ENCODE peak calls at places on chromosomes 12 and 14, in ten cellular contexts. Q is erythroblast; F is H54; O is T-helper 2 cell treated with Interferon-gamma antibody and Interleukin-4, amounts not matched to agents 5 μg/mL and 100 μg/mL, for 36 hours; H is LoVo; Y is left colon; A is stimulated activated naive B cell treated with anti-CD40 and anti-IgM and Interleukin-4, amounts not matched to agents 10 μg/mL and 1 μg/mL and 100 μg/mL, for 72 hours; R is T-helper 1 cell; B is T-cell; P is HepG2. M is an unnamed sample.

GRCh38 chr14:71711619-71712018 is 220.6 kb upstream of the RGS6 start:
- DNase-seq in Q (no peak), F (peak), O (no peak), H (no peak), Y (no peak), A (no peak), R (no peak), B (no peak), P (no peak), M (no peak)

GRCh38 chr12:64621257-64621942 is 11.1 kb downstream of the RASSF3 start:
- DNase-seq in Q (no peak), F (no peak), O (no peak), H (no peak), Y (no peak), A (peak), R (no peak), B (no peak), P (no peak), M (no peak)

GRCh38 chr14:75229923-75230792 is 48.5 kb upstream of the FOS start:
- DNase-seq in Q (peak), F (no peak), O (peak), H (peak), Y (peak), A (no peak), R (peak), B (peak), P (no peak), M (peak)

GRCh38 chr12:96427269-96427729 is 27.1 kb upstream of the CDK17 start:
- DNase-seq in Q (no peak), F (peak), O (peak), H (peak), Y (peak), A (no peak), R (no peak), B (no peak), P (peak), M (no peak)

GRCh38 chr14:94051779-94052178 is 25.6 kb downstream of the OTUB2 start:
- DNase-seq in Q (no peak), F (no peak), O (no peak), H (no peak), Y (no peak), A (no peak), R (no peak), B (no peak), P (no peak), M (no peak)

GRCh38 chr12:13536219-13536910 is 339.8 kb downstream of the EMP1 start:
- DNase-seq in Q (no peak), F (no peak), O (peak), H (no peak), Y (no peak), A (peak), R (no peak), B (no peak), P (no peak), M (no peak)

GRCh38 chr14:53519137-53519536 is 366.0 kb upstream of the DDHD1 start:
- DNase-seq in Q (no peak), F (no peak), O (no peak), H (no peak), Y (no peak), A (no peak), R (no peak), B (no peak), P (no peak), M (no peak)

GRCh38 chr12:3530548-3530947 is 39.5 kb downstream of the PRMT8 start:
- DNase-seq in Q (no peak), F (no peak), O (no peak), H (no peak), Y (no peak), A (no peak), R (no peak), B (no peak), P (no peak), M (no peak)

GRCh38 chr14:96265387-96265786 is 9.4 kb downstream of the BDKRB1 start:
- DNase-seq in Q (no peak), F (no peak), O (no peak), H (no peak), Y (no peak), A (no peak), R (no peak), B (no peak), P (no peak), M (no peak)

GRCh38 chr14:100533647-100534485 is 53.4 kb downstream of the BEGAIN start:
- DNase-seq in Q (no peak), F (no peak), O (no peak), H (no peak), Y (peak), A (no peak), R (no peak), B (no peak), P (no peak), M (peak)

GRCh38 chr14:99127651-99128167 is 144.3 kb downstream of the BCL11B start:
- DNase-seq in Q (no peak), F (no peak), O (no peak), H (no peak), Y (no peak), A (no peak), R (no peak), B (no peak), P (no peak), M (no peak)

GRCh38 chr12:31524791-31525495 is 66.0 kb downstream of the DENND5B start:
- DNase-seq in Q (peak), F (no peak), O (no peak), H (no peak), Y (no peak), A (no peak), R (no peak), B (no peak), P (no peak), M (no peak)

GRCh38 chr12:59695379-59695778 is 99.5 kb downstream of the SLC16A7 start:
- DNase-seq in Q (no peak), F (no peak), O (no peak), H (no peak), Y (no peak), A (no peak), R (no peak), B (no peak), P (no peak), M (no peak)

GRCh38 chr12:80041691-80042090 is 57.6 kb upstream of the OTOGL start:
- DNase-seq in Q (no peak), F (no peak), O (no peak), H (no peak), Y (no peak), A (no peak), R (no peak), B (no peak), P (no peak), M (no peak)

GRCh38 chr12:120497524-120498150 is 1.7 kb downstream of the DYNLL1 start:
- DNase-seq in Q (no peak), F (no peak), O (no peak), H (no peak), Y (no peak), A (no peak), R (no peak), B (no peak), P (no peak), M (peak)

GRCh38 chr12:13278249-13278787 is 81.8 kb downstream of the EMP1 start:
- DNase-seq in Q (peak), F (peak), O (peak), H (peak), Y (peak), A (peak), R (peak), B (peak), P (peak), M (peak)

GRCh38 chr14:75667099-75667498 is 6.1 kb downstream of the TTLL5 start:
- DNase-seq in Q (no peak), F (no peak), O (no peak), H (no peak), Y (no peak), A (no peak), R (no peak), B (no peak), P (no peak), M (no peak)

GRCh38 chr14:65847065-65847847 is 434.7 kb downstream of the FUT8 start:
- DNase-seq in Q (no peak), F (no peak), O (peak), H (no peak), Y (no peak), A (no peak), R (peak), B (peak), P (no peak), M (peak)

GRCh38 chr14:37650356-37651037 is 55.1 kb downstream of the TTC6 start:
- DNase-seq in Q (no peak), F (no peak), O (no peak), H (no peak), Y (no peak), A (no peak), R (no peak), B (no peak), P (peak), M (no peak)

GRCh38 chr14:74400919-74401503 is 25.0 kb downstream of the SYNDIG1L start:
- DNase-seq in Q (no peak), F (no peak), O (no peak), H (no peak), Y (no peak), A (peak), R (no peak), B (no peak), P (no peak), M (no peak)

GRCh38 chr12:127292736-127293135 is 974.2 kb upstream of the TMEM132C start:
- DNase-seq in Q (no peak), F (no peak), O (no peak), H (no peak), Y (no peak), A (no peak), R (no peak), B (no peak), P (no peak), M (no peak)

GRCh38 chr12:58414398-58414871 is 473.1 kb downstream of the ATP23 start:
- DNase-seq in Q (no peak), F (no peak), O (no peak), H (no peak), Y (no peak), A (no peak), R (no peak), B (no peak), P (no peak), M (no peak)

GRCh38 chr14:83838221-83838620 is 1691.7 kb upstream of the FLRT2 start:
- DNase-seq in Q (no peak), F (no peak), O (no peak), H (no peak), Y (no peak), A (no peak), R (no peak), B (no peak), P (no peak), M (no peak)

GRCh38 chr14:22971152-22971551 is 11.2 kb downstream of the AJUBA start:
- DNase-seq in Q (no peak), F (no peak), O (no peak), H (no peak), Y (no peak), A (no peak), R (no peak), B (no peak), P (no peak), M (no peak)

GRCh38 chr12:92034858-92035401 is 110.7 kb downstream of the BTG1 start:
- DNase-seq in Q (peak), F (peak), O (peak), H (peak), Y (peak), A (peak), R (peak), B (peak), P (peak), M (peak)

GRCh38 chr12:130572553-130572952 is 143.5 kb downstream of the RIMBP2 start:
- DNase-seq in Q (no peak), F (no peak), O (no peak), H (no peak), Y (no peak), A (no peak), R (no peak), B (no peak), P (no peak), M (no peak)

GRCh38 chr12:43653917-43654316 is 101.9 kb upstream of the ADAMTS20 start:
- DNase-seq in Q (no peak), F (no peak), O (no peak), H (no peak), Y (no peak), A (no peak), R (no peak), B (no peak), P (no peak), M (no peak)

GRCh38 chr14:65373671-65374039 is 38.9 kb upstream of the FUT8 start:
- DNase-seq in Q (no peak), F (no peak), O (no peak), H (no peak), Y (no peak), A (no peak), R (no peak), B (no peak), P (no peak), M (no peak)

M was measured in small intestine.